ENCODE peak calls at places on chromosomes 16 and 17, in seven cellular contexts. H is activated CD8-positive, alpha-beta memory T cell treated with anti-CD3 and anti-CD28 coated beads for 4 hours; I is stimulated activated CD4-positive, alpha-beta T cell treated with anti-CD3 and anti-CD28 coated beads, Interleukin-12 subunit alpha, Interleukin-12 subunit beta, amount 100 ng/mL, for 4 hours; O is EL; U is activated naive CD4-positive, alpha-beta T cell; W is activated CD4-positive, alpha-beta T cell treated with anti-CD3 and anti-CD28 coated beads, Interleukin-2, amount 10 ng/mL, durations not matched to agents 7 days and 5 days; L is activated T-cell treated with anti-CD3 and anti-CD28 coated beads, Interleukin-2, amount 50 U/mL, for 72 hours. R is an unnamed sample.

GRCh38 chr17:53574038-53574437 is 248.7 kb upstream of the KIF2B start:
- DNase-seq in W (no peak), H (no peak), O (no peak), U (no peak), L (no peak), I (no peak), R (no peak)

GRCh38 chr16:85665929-85666328 is 22.8 kb downstream of the GINS2 start:
- DNase-seq in H (no peak), O (no peak), U (no peak), I (no peak), W (no peak), L (no peak), R (no peak)

GRCh38 chr16:78436846-78437245 is 337.4 kb downstream of the WWOX start:
- DNase-seq in H (no peak), U (no peak), W (no peak), L (no peak), O (no peak), I (no peak), R (no peak)

GRCh38 chr17:18382441-18383078 is 5.0 kb downstream of the EVPLL start:
- DNase-seq in W (no peak), U (no peak), L (no peak), O (no peak), I (no peak), H (no peak), R (peak; percentile 24)

GRCh38 chr17:51797150-51797549 is 361.4 kb downstream of the CA10 start:
- DNase-seq in I (no peak), W (no peak), L (no peak), U (no peak), O (no peak), H (no peak), R (no peak)

GRCh38 chr17:45705123-45706009 is 78.8 kb upstream of the CRHR1 start:
- DNase-seq in I (no peak), H (no peak), W (no peak), O (peak; percentile 49), L (peak; percentile 9), U (no peak), R (no peak)

GRCh38 chr17:43810823-43811222 is 22.1 kb downstream of the MPP3 start:
- DNase-seq in W (no peak), H (no peak), I (no peak), L (no peak), U (no peak), O (no peak), R (no peak)

GRCh38 chr16:55030944-55031343 is 100.3 kb downstream of the IRX5 start:
- DNase-seq in I (no peak), W (no peak), H (no peak), U (no peak), L (no peak), O (no peak), R (no peak)

GRCh38 chr17:27336217-27336616 is 42.3 kb downstream of the WSB1 start:
- DNase-seq in I (no peak), L (no peak), O (no peak), U (no peak), W (no peak), H (no peak), R (no peak)

GRCh38 chr17:39979865-39980401 is 674 bp upstream of the PSMD3 start:
- DNase-seq in I (no peak), H (no peak), O (peak; percentile 63), L (peak; percentile 24), U (no peak), W (peak; percentile 13), R (no peak)

GRCh38 chr17:47604268-47604927 is 45.3 kb upstream of the KPNB1 start:
- DNase-seq in W (no peak), L (no peak), U (no peak), H (no peak), I (no peak), O (no peak), R (no peak)

GRCh38 chr17:44655983-44656700 is at the start of gene MEIOC:
- DNase-seq in I (peak; percentile 34), U (no peak), H (no peak), W (peak; percentile 48), O (peak; percentile 36), L (peak; percentile 62), R (peak; percentile 32)

GRCh38 chr17:269616-270514 is 82.7 kb downstream of the RPH3AL start:
- DNase-seq in O (no peak), W (peak; percentile 4), L (no peak), I (no peak), H (no peak), U (no peak), R (peak; percentile 19)

GRCh38 chr16:3007957-3008748 is 4.6 kb upstream of the CLDN9 start:
- DNase-seq in H (no peak), I (no peak), U (no peak), L (no peak), O (no peak), W (no peak), R (no peak)

GRCh38 chr17:66098040-66098439 is 93.9 kb downstream of the CEP112 start:
- DNase-seq in I (no peak), W (no peak), U (no peak), L (no peak), H (no peak), O (peak; percentile 44), R (no peak)

GRCh38 chr16:19283637-19284036 is 1.9 kb upstream of the CLEC19A start:
- DNase-seq in I (no peak), L (no peak), U (no peak), O (no peak), W (no peak), H (no peak), R (no peak)

GRCh38 chr17:38739305-38739704 is 8.8 kb downstream of the PCGF2 start:
- DNase-seq in I (no peak), W (no peak), O (no peak), U (no peak), H (no peak), L (no peak), R (no peak)

GRCh38 chr17:11130367-11130766 is 110.6 kb upstream of the SHISA6 start:
- DNase-seq in I (no peak), W (no peak), H (no peak), U (no peak), L (no peak), O (no peak), R (no peak)

GRCh38 chr16:30965436-30965835 is 7.9 kb downstream of the SETD1A start:
- DNase-seq in O (no peak), L (no peak), U (no peak), I (no peak), W (no peak), H (no peak), R (no peak)

GRCh38 chr17:58311429-58311894 is 17.1 kb downstream of the TSPOAP1 start:
- DNase-seq in U (no peak), I (no peak), W (no peak), H (no peak), O (no peak), L (peak; percentile 7), R (peak; percentile 29)

GRCh38 chr17:7004398-7005253 is 7.8 kb upstream of the RNASEK start:
- DNase-seq in O (peak; percentile 65), U (no peak), H (no peak), L (no peak), I (no peak), W (peak; percentile 70), R (no peak)

GRCh38 chr16:3902731-3903130 is 22.2 kb upstream of the CREBBP start:
- DNase-seq in H (no peak), I (no peak), W (no peak), U (no peak), L (no peak), O (no peak), R (no peak)

R was measured in activated CD4-positive, CD25-positive, alpha-beta regulatory T cell treated with anti-CD3 and anti-CD28 coated beads, Interleukin-2, amount 50 U/mL, for 72 hours.